ENCODE peak calls at places on chromosomes 1 and 21, in five cellular contexts. W, D, T, F and O are unnamed samples. For H3K9me3, the result is how much of the 10 kb centered on the place peaks cover.

GRCh38 chr1:205313681-205314308 is 7.8 kb downstream of the NUAK2 start:
- DNase-seq in W (peak), D (peak), T (no peak), F (peak), O (no peak)

GRCh38 chr1:231020139-231020601 is 19.9 kb downstream of the FAM89A start:
- DNase-seq in W (no peak), D (peak), T (no peak), F (no peak), O (no peak)

GRCh38 chr1:200708769-200709168 is 29.9 kb upstream of the CAMSAP2 start:
- DNase-seq in W (no peak), D (no peak), T (no peak), F (no peak), O (no peak)

GRCh38 chr21:32728455-32729237 is 833 bp upstream of the SYNJ1 start:
- DNase-seq in W (no peak), D (no peak), T (no peak), F (no peak), O (no peak)

GRCh38 chr1:247228133-247228532 is 27.7 kb upstream of the VN1R5 start:
- DNase-seq in W (no peak), D (no peak), T (no peak), F (no peak), O (no peak)

GRCh38 chr1:113945329-113945728 is 16.2 kb downstream of the HIPK1 start:
- DNase-seq in W (no peak), D (no peak), T (no peak), F (no peak), O (no peak)

GRCh38 chr1:184890539-184890973 is 83.8 kb downstream of the NIBAN1 start:
- DNase-seq in W (peak), D (peak), T (no peak), F (no peak), O (peak)

GRCh38 chr1:199283814-199284213 is 645.0 kb downstream of the PTPRC start:
- DNase-seq in W (no peak), D (no peak), T (no peak), F (no peak), O (no peak)

DNA sequence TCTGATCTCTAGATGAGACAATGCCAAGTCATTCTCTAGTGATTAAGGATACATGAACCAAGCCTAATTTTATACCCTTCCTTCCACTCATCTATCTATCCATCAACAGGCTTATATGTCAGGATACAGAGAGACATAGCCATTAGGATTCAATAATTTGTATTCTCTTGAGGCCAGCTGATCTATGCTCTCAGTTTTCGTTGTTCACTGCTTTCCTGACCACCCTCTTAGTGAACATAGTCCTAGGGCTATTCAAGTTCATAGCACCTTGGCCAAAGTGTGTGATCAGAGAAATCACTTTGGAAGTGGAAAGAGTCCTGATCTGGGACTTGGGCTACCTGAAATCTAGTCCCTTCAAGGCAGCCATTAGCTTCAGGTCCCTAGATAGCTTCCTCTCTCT is 4.2 kb upstream of the KPRP start:
- DNase-seq in W (no peak), D (no peak), T (no peak), F (no peak), O (no peak)
- H3K9me3 ChIP-seq in W (under half), D (under half), T (under half), F (under half), O (under half)

DNA sequence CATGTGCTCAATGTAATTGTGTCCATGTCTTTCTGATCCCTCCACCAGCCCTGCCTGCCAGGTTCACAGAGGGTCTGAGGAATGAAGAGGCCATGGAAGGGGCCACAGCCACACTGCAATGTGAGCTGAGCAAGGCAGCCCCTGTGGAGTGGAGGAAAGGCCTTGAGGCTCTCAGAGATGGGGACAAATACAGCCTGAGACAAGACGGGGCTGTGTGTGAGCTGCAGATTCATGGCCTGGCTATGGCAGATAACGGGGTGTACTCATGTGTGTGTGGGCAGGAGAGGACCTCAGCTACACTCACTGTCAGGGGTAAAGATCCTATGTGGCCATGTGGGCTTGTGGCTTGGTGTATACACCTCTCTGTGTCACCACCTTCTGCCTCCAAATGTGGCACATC is 91.4 kb downstream of the OBSCN start:
- DNase-seq in W (no peak), D (no peak), T (no peak), F (no peak), O (no peak)
- H3K9me3 ChIP-seq in W (under half), D (under half), T (under half), F (under half), O (under half)

DNA sequence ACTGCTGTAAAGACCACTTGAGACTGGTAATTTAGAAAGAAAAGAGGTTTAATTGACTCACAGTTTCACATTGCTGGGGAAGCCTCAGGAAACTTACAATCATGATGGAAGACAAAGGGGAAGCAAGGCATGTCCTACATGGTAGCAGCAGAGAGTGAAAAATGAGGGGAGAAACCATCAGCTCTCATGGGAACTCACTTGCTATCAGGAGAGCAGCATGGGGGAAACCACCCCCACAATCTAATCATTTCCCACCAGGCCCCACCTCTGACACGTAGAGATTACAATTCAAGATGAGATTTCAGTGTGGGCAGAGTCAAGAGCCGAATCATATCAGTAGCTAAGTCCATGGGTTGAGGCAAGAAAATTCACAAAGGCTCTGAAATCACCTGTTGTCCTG is 23.8 kb upstream of the LYPD8 start:
- DNase-seq in W (no peak), D (no peak), T (no peak), F (no peak), O (no peak)
- H3K9me3 ChIP-seq in W (under half), D (under half), T (under half), F (under half), O (under half)

GRCh38 chr1:63318255-63319068 is 3.9 kb upstream of the FOXD3 start:
- DNase-seq in W (no peak), D (no peak), T (peak), F (no peak), O (no peak)

GRCh38 chr1:63317814-63318156 is 4.6 kb upstream of the FOXD3 start:
- DNase-seq in W (no peak), D (no peak), T (no peak), F (no peak), O (no peak)

GRCh38 chr1:63319069-63320023 is 3.0 kb upstream of the FOXD3 start:
- DNase-seq in W (no peak), D (peak), T (peak), F (no peak), O (no peak)

GRCh38 chr1:63317007-63317813 is 5.2 kb upstream of the FOXD3 start:
- DNase-seq in W (no peak), D (peak), T (peak), F (peak), O (peak)

GRCh38 chr1:63316540-63316939 is 5.8 kb upstream of the FOXD3 start:
- DNase-seq in W (no peak), D (no peak), T (peak), F (no peak), O (no peak)
- H3K9me3 ChIP-seq in W (under half), D (under half), T (under half), F (under half), O (under half)

DNA sequence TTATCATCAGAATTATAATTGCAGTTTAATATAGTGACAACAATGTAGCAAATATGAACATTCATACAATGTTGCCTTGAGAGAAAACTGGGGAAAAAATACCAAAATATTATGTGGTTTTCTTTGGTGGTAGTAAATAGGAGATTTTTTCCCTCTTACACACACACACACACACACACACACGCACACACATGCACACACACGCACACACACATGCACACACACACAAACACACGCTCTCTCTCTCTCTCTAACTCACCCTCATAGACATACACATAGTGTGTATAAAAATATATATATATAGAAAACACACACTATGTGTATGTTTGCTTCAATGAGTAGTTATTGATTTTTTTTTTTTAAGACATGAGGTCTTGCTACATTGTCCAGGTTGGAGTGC is 211.6 kb downstream of the HHAT start:
- DNase-seq in W (no peak), D (no peak), T (no peak), F (no peak), O (no peak)
- H3K9me3 ChIP-seq in W (under half), D (under half), T (under half), F (under half), O (under half)

DNA sequence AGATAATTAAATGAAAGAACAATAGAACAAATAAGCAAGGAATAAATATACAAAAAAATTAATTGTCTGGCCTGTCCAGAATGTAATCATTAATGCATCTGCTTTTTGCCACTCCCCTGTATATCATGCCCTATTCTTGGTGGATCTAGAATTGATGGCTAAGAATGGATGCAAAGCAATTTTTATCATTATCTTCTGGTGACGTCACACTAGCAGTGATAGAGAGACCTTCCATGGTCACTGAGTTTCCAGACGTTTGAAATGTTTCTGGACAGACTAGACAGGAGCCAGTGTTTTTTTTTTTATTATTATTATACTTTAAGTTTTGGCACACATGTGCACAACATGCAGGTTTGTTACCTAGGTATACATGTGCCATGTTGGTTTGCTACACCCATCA is 563.0 kb downstream of the NEGR1 start:
- DNase-seq in W (no peak), D (no peak), T (no peak), F (no peak), O (no peak)
- H3K9me3 ChIP-seq in W (under half), D (under half), T (under half), F (under half), O (under half)